ENCODE peak calls at places on chromosomes 16 and 17, in six cellular contexts. One of them, this sample, is unnamed.

GRCh38 chr17:56886288-56886721 is 27.5 kb downstream of the TRIM25 start:
- DNase-seq in left lung: no peak
- DNase-seq in astrocyte: no peak
- DNase-seq in Peyer's patch: peak
- DNase-seq in astrocyte of the spinal cord: no peak
- DNase-seq in H9: no peak
- DNase-seq in this sample: no peak

GRCh38 chr17:10821062-10821461 is 16.8 kb downstream of the PIRT start:
- DNase-seq in left lung: no peak
- DNase-seq in H9: no peak
- DNase-seq in Peyer's patch: no peak
- DNase-seq in astrocyte: no peak
- DNase-seq in astrocyte of the spinal cord: no peak
- DNase-seq in this sample: no peak

GRCh38 chr16:47987136-47987535 is 168.7 kb downstream of the ABCC12 start:
- DNase-seq in astrocyte: no peak
- DNase-seq in left lung: no peak
- DNase-seq in H9: no peak
- DNase-seq in astrocyte of the spinal cord: no peak
- DNase-seq in Peyer's patch: no peak
- DNase-seq in this sample: no peak

GRCh38 chr16:66810391-66810790 is 9.0 kb upstream of the TERB1 start:
- DNase-seq in H9: no peak
- DNase-seq in left lung: no peak
- DNase-seq in astrocyte: no peak
- DNase-seq in astrocyte of the spinal cord: no peak
- DNase-seq in Peyer's patch: no peak
- DNase-seq in this sample: no peak

GRCh38 chr17:16474012-16474725 is 17.8 kb downstream of the LRRC75A start:
- DNase-seq in Peyer's patch: no peak
- DNase-seq in astrocyte of the spinal cord: no peak
- DNase-seq in H9: peak
- DNase-seq in left lung: no peak
- DNase-seq in astrocyte: no peak
- DNase-seq in this sample: no peak

GRCh38 chr17:42720996-42721583 is 23.8 kb downstream of the EZH1 start:
- DNase-seq in Peyer's patch: no peak
- DNase-seq in left lung: no peak
- DNase-seq in astrocyte: peak
- DNase-seq in H9: no peak
- DNase-seq in astrocyte of the spinal cord: peak
- DNase-seq in this sample: no peak

GRCh38 chr17:68182940-68183551 is 64.8 kb upstream of the AMZ2 start:
- DNase-seq in left lung: no peak
- DNase-seq in astrocyte of the spinal cord: no peak
- DNase-seq in astrocyte: no peak
- DNase-seq in H9: peak
- DNase-seq in Peyer's patch: peak
- DNase-seq in this sample: no peak

GRCh38 chr16:1863681-1864460 is 8.1 kb downstream of the MEIOB start:
- DNase-seq in Peyer's patch: no peak
- DNase-seq in astrocyte of the spinal cord: peak
- DNase-seq in H9: no peak
- DNase-seq in astrocyte: no peak
- DNase-seq in left lung: no peak
- DNase-seq in this sample: no peak

GRCh38 chr17:40069751-40070643 is 7.2 kb downstream of the THRA start:
- DNase-seq in Peyer's patch: peak
- DNase-seq in left lung: no peak
- DNase-seq in astrocyte: peak
- DNase-seq in H9: peak
- DNase-seq in astrocyte of the spinal cord: peak
- DNase-seq in this sample: no peak

GRCh38 chr16:14284371-14284770 is 213.3 kb downstream of the MRTFB start:
- DNase-seq in astrocyte of the spinal cord: no peak
- DNase-seq in left lung: no peak
- DNase-seq in H9: peak
- DNase-seq in astrocyte: no peak
- DNase-seq in Peyer's patch: no peak
- DNase-seq in this sample: no peak

GRCh38 chr17:63399856-63400255 is 46.2 kb downstream of the CYB561 start:
- DNase-seq in left lung: no peak
- DNase-seq in astrocyte of the spinal cord: peak
- DNase-seq in H9: no peak
- DNase-seq in astrocyte: peak
- DNase-seq in Peyer's patch: peak
- DNase-seq in this sample: no peak

GRCh38 chr17:3647769-3648540 is 11.4 kb downstream of the CTNS start:
- DNase-seq in astrocyte: peak
- DNase-seq in left lung: no peak
- DNase-seq in Peyer's patch: peak
- DNase-seq in astrocyte of the spinal cord: peak
- DNase-seq in H9: peak
- DNase-seq in this sample: no peak

GRCh38 chr17:45871718-45872117 is 22.6 kb upstream of the MAPT start:
- DNase-seq in left lung: no peak
- DNase-seq in astrocyte: no peak
- DNase-seq in Peyer's patch: no peak
- DNase-seq in H9: no peak
- DNase-seq in astrocyte of the spinal cord: no peak
- DNase-seq in this sample: no peak

GRCh38 chr16:64952177-64952576 is 169.7 kb downstream of the CDH11 start:
- DNase-seq in Peyer's patch: no peak
- DNase-seq in astrocyte: peak
- DNase-seq in left lung: no peak
- DNase-seq in astrocyte of the spinal cord: peak
- DNase-seq in H9: no peak
- DNase-seq in this sample: no peak

GRCh38 chr16:85079785-85080602 is 32.3 kb downstream of the CIBAR2 start:
- DNase-seq in astrocyte of the spinal cord: no peak
- DNase-seq in astrocyte: no peak
- DNase-seq in left lung: no peak
- DNase-seq in H9: no peak
- DNase-seq in Peyer's patch: no peak
- DNase-seq in this sample: no peak

GRCh38 chr17:80847506-80848230 is 144.0 kb upstream of the CHMP6 start:
- DNase-seq in Peyer's patch: peak
- DNase-seq in H9: no peak
- DNase-seq in left lung: no peak
- DNase-seq in astrocyte of the spinal cord: no peak
- DNase-seq in astrocyte: no peak
- DNase-seq in this sample: no peak

GRCh38 chr17:44110823-44111633 is 12.4 kb downstream of the HDAC5 start:
- DNase-seq in Peyer's patch: peak
- DNase-seq in astrocyte of the spinal cord: peak
- DNase-seq in astrocyte: peak
- DNase-seq in H9: peak
- DNase-seq in left lung: peak
- DNase-seq in this sample: peak

GRCh38 chr17:48574523-48575065 is 3.6 kb downstream of the HOXB4 start:
- DNase-seq in Peyer's patch: no peak
- DNase-seq in H9: no peak
- DNase-seq in astrocyte of the spinal cord: no peak
- DNase-seq in astrocyte: no peak
- DNase-seq in left lung: no peak
- DNase-seq in this sample: no peak
- TF ChIP-seq CTCF in Peyer's patch: no peak
- TF ChIP-seq CTCF in H9: no peak
- TF ChIP-seq CTCF in astrocyte of the spinal cord: no peak
- TF ChIP-seq CTCF in astrocyte: no peak
- TF ChIP-seq CTCF in left lung: no peak
- TF ChIP-seq CTCF in this sample: no peak

GRCh38 chr16:57626420-57627170 is 1.8 kb upstream of the ADGRG1 start:
- DNase-seq in Peyer's patch: no peak
- DNase-seq in left lung: no peak
- DNase-seq in H9: no peak
- DNase-seq in astrocyte of the spinal cord: no peak
- DNase-seq in astrocyte: no peak
- DNase-seq in this sample: no peak

GRCh38 chr16:57627184-57627871 is 1.1 kb upstream of the ADGRG1 start:
- DNase-seq in Peyer's patch: no peak
- DNase-seq in H9: peak
- DNase-seq in left lung: no peak
- DNase-seq in astrocyte of the spinal cord: peak
- DNase-seq in astrocyte: peak
- DNase-seq in this sample: no peak

GRCh38 chr16:57628782-57629181 is 352 bp downstream of the ADGRG1 start:
- DNase-seq in astrocyte: no peak
- DNase-seq in Peyer's patch: no peak
- DNase-seq in H9: no peak
- DNase-seq in left lung: no peak
- DNase-seq in astrocyte of the spinal cord: no peak
- DNase-seq in this sample: no peak

GRCh38 chr16:57629516-57630401 is 1.3 kb downstream of the ADGRG1 start:
- DNase-seq in astrocyte: no peak
- DNase-seq in left lung: no peak
- DNase-seq in astrocyte of the spinal cord: no peak
- DNase-seq in H9: no peak
- DNase-seq in Peyer's patch: no peak
- DNase-seq in this sample: no peak

DNA sequence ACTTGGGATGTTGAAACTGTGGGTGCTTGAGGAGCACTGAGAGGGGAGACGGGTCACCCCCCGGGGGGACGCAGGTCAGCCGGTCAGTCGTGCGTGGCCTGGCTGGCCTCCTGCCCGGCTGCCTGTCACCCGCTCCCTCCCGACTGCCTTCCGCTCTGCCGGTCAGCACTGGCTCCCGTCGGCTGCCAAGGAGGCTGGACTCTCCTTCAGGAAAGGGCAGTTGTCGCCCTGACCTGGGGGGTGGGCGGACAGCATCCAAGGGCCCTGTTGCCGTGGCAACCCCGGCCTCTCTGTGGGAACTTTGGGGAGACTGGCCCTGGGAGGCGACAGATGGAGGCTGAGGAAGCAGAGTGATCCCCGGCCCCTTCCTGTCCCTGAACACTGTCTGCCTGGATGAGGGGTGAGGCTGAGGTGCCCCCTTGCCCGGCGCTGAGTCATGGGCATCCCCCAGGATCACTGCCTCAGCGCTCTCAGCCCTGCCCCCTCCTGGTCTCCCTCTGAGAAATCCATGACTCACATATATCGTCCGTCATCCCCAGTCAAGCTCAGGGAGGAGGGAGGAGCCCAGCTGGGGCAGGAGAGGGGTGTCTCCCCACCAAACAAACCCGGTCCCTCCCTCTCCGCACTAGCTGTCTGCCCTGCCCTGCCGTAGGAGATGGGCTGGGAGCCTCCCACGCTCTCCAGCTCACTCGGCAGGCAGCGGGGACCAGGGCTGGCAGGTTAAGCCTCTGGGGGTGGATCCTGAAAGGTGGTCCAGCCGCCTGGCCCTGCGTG is at the start of gene ADGRG1:
- DNase-seq in left lung: peak
- DNase-seq in astrocyte of the spinal cord: peak
- DNase-seq in Peyer's patch: peak
- DNase-seq in H9: peak
- DNase-seq in astrocyte: peak
- DNase-seq in this sample: peak
- TF ChIP-seq CTCF in left lung: no peak
- TF ChIP-seq CTCF in astrocyte of the spinal cord: no peak
- TF ChIP-seq CTCF in Peyer's patch: no peak
- TF ChIP-seq CTCF in H9: peak
- TF ChIP-seq CTCF in astrocyte: no peak
- TF ChIP-seq CTCF in this sample: no peak

DNA sequence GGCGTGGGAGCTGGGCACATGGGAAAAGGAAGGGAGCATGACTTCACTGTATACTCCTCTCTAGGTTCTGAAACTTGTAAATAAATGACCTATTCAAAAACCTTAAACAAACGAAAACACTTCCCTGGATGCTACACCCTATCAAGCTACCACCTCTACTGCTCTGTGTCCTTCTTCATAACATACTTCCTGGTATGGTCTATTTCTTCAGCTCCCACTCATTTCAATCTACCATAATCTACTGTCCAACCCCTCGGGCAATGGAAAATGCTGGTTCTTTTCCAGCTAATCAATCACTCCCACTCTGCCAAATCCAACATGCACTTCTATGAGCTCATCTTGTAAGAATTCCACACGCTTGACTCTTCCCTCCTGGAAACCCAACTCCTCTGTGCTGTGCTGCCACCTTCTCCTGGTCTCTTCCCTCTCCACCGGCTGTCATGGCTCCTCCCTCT is 42.4 kb downstream of the AMFR start:
- DNase-seq in astrocyte: peak
- DNase-seq in Peyer's patch: no peak
- DNase-seq in left lung: no peak
- DNase-seq in astrocyte of the spinal cord: peak
- DNase-seq in H9: no peak
- DNase-seq in this sample: no peak
- TF ChIP-seq CTCF in astrocyte: no peak
- TF ChIP-seq CTCF in Peyer's patch: no peak
- TF ChIP-seq CTCF in left lung: no peak
- TF ChIP-seq CTCF in astrocyte of the spinal cord: no peak
- TF ChIP-seq CTCF in H9: no peak
- TF ChIP-seq CTCF in this sample: no peak

GRCh38 chr17:65229596-65229995 is 92.4 kb downstream of the RGS9 start:
- DNase-seq in H9: no peak
- DNase-seq in left lung: no peak
- DNase-seq in astrocyte of the spinal cord: no peak
- DNase-seq in astrocyte: no peak
- DNase-seq in Peyer's patch: no peak
- DNase-seq in this sample: no peak

GRCh38 chr17:65227637-65228036 is 90.5 kb downstream of the RGS9 start:
- DNase-seq in H9: no peak
- DNase-seq in left lung: no peak
- DNase-seq in astrocyte of the spinal cord: no peak
- DNase-seq in Peyer's patch: no peak
- DNase-seq in astrocyte: no peak
- DNase-seq in this sample: no peak

GRCh38 chr17:65228287-65228686 is 91.1 kb downstream of the RGS9 start:
- DNase-seq in astrocyte of the spinal cord: no peak
- DNase-seq in left lung: no peak
- DNase-seq in H9: no peak
- DNase-seq in astrocyte: no peak
- DNase-seq in Peyer's patch: no peak
- DNase-seq in this sample: no peak

GRCh38 chr17:65230040-65230439 is 92.9 kb downstream of the RGS9 start:
- DNase-seq in Peyer's patch: no peak
- DNase-seq in H9: no peak
- DNase-seq in astrocyte of the spinal cord: no peak
- DNase-seq in astrocyte: no peak
- DNase-seq in left lung: no peak
- DNase-seq in this sample: no peak

DNA sequence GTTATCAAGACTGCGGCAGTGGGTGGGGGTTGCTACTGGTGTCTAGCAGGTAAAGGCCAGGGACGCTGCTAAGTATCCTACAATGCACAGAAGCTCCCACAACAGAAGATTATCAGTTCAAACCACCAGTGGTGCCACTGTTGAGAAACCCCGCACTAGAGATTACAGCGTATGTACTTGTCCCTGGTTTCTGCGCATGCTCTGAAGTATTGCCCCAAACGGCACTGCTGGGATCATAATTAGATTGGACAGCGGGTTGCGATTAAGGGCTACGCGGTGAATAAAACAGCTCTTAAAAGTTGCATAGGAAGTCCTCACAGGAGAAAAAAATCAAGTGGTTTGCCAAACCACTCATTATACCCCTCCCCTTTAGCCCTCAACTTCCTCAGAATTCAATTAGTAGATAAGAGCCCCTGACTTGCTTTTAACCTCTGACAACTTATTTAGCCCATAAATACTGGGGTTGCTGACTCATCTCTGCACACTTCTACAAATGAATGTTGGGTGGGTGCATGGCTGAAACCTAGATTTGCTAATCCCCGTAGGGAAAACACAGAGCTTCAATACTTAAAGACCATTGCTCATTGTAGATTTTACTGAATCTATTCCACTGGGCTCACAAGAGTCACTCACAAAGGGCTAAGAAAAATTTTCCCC is 91.7 kb downstream of the RGS9 start:
- DNase-seq in astrocyte of the spinal cord: peak
- DNase-seq in H9: no peak
- DNase-seq in Peyer's patch: no peak
- DNase-seq in astrocyte: peak
- DNase-seq in left lung: peak
- DNase-seq in this sample: no peak
- TF ChIP-seq CTCF in astrocyte of the spinal cord: no peak
- TF ChIP-seq CTCF in H9: no peak
- TF ChIP-seq CTCF in Peyer's patch: no peak
- TF ChIP-seq CTCF in astrocyte: no peak
- TF ChIP-seq CTCF in left lung: no peak
- TF ChIP-seq CTCF in this sample: no peak